ENCODE peak calls at places on chromosomes 5 and 9, in five cellular contexts. P, C, S, O and H are unnamed samples.

GRCh38 chr5:56565693-56566092 is 249.7 kb upstream of the MAP3K1 start:
- DNase-seq in P (no peak), C (no peak), S (no peak), O (no peak), H (no peak)

GRCh38 chr5:175813943-175814630 is 57.3 kb upstream of the CPLX2 start:
- DNase-seq in P (no peak), C (no peak), S (no peak), O (no peak), H (no peak)

GRCh38 chr9:38029923-38030638 is 38.9 kb downstream of the SHB start:
- DNase-seq in P (no peak), C (no peak), S (no peak), O (no peak), H (no peak)

GRCh38 chr5:113294341-113295110 is 140.3 kb downstream of the TSSK1B start:
- DNase-seq in P (peak), C (peak), S (peak), O (peak), H (peak)

GRCh38 chr9:112135706-112136105 is 39.4 kb downstream of the SUSD1 start:
- DNase-seq in P (no peak), C (no peak), S (no peak), O (no peak), H (no peak)

GRCh38 chr5:36058776-36059175 is 7.9 kb downstream of the UGT3A2 start:
- DNase-seq in P (no peak), C (no peak), S (no peak), O (no peak), H (no peak)

GRCh38 chr5:98497391-98497790 is 276.1 kb upstream of the RGMB start:
- DNase-seq in P (no peak), C (no peak), S (peak), O (no peak), H (no peak)

GRCh38 chr5:97501286-97501964 is 318.4 kb upstream of the RIOK2 start:
- DNase-seq in P (no peak), C (no peak), S (no peak), O (no peak), H (no peak)

GRCh38 chr5:131355972-131356528 is 92.2 kb downstream of the CDC42SE2 start:
- DNase-seq in P (no peak), C (no peak), S (peak), O (no peak), H (no peak)

GRCh38 chr5:17305964-17306725 is 88.7 kb downstream of the BASP1 start:
- DNase-seq in P (no peak), C (no peak), S (peak), O (peak), H (peak)

GRCh38 chr9:29697011-29697410 is 2123.7 kb upstream of the C9orf72 start:
- DNase-seq in P (no peak), C (no peak), S (peak), O (peak), H (no peak)

GRCh38 chr5:32831630-32832029 is 120.5 kb downstream of the NPR3 start:
- DNase-seq in P (no peak), C (no peak), S (no peak), O (no peak), H (no peak)

GRCh38 chr9:32551491-32552049 is 557 bp upstream of the SMIM27 start:
- DNase-seq in P (peak), C (no peak), S (peak), O (peak), H (peak)

GRCh38 chr9:32550609-32551490 is 1.3 kb upstream of the SMIM27 start:
- DNase-seq in P (peak), C (peak), S (peak), O (peak), H (peak)

GRCh38 chr9:32554107-32554506 is 1.7 kb upstream of the TOPORS start:
- DNase-seq in P (no peak), C (no peak), S (peak), O (no peak), H (no peak)

GRCh38 chr9:32552172-32552872 is at the start of the genes SMIM27 and TOPORS:
- DNase-seq in P (peak), C (peak), S (peak), O (peak), H (peak)

GRCh38 chr9:32550046-32550608 is 2.0 kb upstream of the SMIM27 start:
- DNase-seq in P (peak), C (no peak), S (peak), O (no peak), H (no peak)
- H2AK5ac ChIP-seq in P (peak), C (no peak), S (no peak), O (peak), H (no peak)

DNA sequence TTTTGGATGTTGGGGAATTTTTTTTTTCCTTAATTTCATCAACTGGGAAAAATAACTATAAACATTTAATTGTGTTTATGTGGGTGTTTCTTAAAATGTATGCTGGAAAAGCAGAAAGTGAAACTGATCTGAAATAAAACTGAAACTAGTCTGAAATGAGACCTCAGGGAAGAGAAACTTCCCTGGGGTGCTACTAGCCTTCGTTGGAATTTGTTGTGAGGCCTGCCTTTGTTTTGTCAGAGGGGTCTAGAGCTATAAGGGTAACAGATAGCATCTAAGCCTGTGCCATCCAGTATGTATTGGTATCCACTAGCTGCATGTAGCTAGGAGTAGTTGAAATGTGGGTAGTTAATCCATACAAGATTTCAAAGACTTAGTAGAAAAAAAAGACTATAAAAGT is 10.4 kb downstream of the ZNF618 start:
- DNase-seq in P (no peak), C (no peak), S (peak), O (no peak), H (no peak)
- H2BK12ac ChIP-seq in P (no peak), C (no peak), S (no peak), O (no peak), H (no peak)

GRCh38 chr5:173301695-173302545 is 26.3 kb downstream of the STC2 start:
- DNase-seq in P (peak), C (no peak), S (no peak), O (no peak), H (no peak)
- H2AK5ac ChIP-seq in P (peak), C (no peak), S (no peak), O (peak), H (no peak)

GRCh38 chr5:152367554-152367953 is 37.5 kb downstream of the NMUR2 start:
- DNase-seq in P (no peak), C (no peak), S (no peak), O (no peak), H (no peak)

GRCh38 chr5:152364172-152364571 is 40.9 kb downstream of the NMUR2 start:
- DNase-seq in P (no peak), C (no peak), S (no peak), O (no peak), H (no peak)

GRCh38 chr5:152369298-152369697 is 35.8 kb downstream of the NMUR2 start:
- DNase-seq in P (no peak), C (no peak), S (no peak), O (no peak), H (no peak)

GRCh38 chr5:152359169-152359568 is 45.9 kb downstream of the NMUR2 start:
- DNase-seq in P (no peak), C (no peak), S (no peak), O (peak), H (no peak)

DNA sequence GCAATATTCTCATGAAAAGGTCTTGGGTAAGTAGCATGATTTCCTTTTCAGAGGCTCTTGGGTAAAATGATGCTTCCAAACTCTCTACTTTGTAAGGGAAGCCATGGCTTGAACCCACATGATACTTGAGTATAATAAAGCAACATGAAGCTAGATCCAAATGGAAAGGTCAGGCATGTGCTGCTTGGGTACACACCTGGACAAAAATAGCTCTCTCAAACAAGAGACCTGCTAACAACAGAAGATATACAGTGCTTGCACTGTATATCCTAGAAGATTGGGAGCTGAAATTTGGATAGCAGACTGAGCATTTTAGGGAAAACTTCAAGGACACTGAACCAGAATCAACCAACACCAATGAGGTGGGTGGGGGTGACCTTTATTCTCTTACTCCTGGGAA is 40.2 kb downstream of the NMUR2 start:
- DNase-seq in P (no peak), C (no peak), S (no peak), O (no peak), H (no peak)
- H2BK12ac ChIP-seq in P (no peak), C (no peak), S (no peak), O (no peak), H (no peak)

GRCh38 chr9:123425261-123425821 is 69.3 kb downstream of the CRB2 start:
- DNase-seq in P (no peak), C (no peak), S (no peak), O (no peak), H (no peak)
- H2AK5ac ChIP-seq in P (no peak), C (no peak), S (no peak), O (no peak), H (no peak)

DNA sequence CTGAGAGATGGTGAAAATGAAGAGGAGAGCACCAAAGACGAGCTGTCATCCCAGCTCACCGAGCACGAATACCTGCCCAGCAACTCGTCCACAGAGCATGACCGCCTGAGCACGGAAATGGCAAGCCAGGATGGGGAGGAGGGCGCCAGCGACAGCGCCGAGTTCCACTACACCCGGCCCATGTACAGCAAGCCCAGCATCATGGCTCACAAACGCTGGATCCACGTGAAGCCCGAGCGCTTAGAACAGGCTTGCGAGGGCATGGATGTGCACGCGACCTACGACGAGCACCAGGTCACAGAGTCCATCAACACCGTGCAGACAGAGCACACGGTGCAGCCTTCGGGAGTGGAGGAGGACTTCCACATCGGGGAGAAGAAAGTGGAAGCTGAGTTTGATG is 27.4 kb upstream of the ZBTB34 start:
- DNase-seq in P (no peak), C (no peak), S (no peak), O (no peak), H (no peak)
- H2BK12ac ChIP-seq in P (no peak), C (no peak), S (no peak), O (no peak), H (no peak)

DNA sequence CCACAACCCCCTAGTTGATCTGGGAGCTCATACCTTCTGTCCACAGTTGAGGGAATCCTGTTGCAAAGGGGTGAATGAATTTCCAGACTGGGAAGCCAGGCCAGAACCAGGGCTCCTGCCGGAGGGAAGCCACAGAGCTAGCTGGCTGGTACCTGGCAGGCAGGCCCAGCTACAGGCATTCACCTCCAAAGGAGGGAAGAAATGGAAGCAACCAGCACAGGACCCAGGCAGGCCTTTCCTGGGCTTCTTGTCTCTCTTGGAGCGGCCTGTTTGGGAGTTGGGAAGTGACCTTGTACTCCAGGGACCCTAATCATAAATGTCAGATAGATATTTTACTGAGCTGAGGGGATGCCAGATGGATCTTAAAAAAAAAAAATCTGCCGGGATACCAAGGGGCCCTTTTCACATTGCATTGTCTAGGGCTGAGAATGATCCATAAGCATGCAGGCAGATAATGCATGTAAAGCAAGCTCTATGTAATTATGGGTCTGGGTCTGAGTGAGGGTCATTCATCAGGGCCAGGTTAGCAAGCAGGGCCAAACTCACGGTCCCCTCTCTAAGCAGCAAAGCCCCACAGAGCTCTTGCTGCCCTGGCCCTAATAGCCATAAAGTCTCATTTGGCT is 8.4 kb downstream of the NR2F1 start:
- DNase-seq in P (no peak), C (no peak), S (no peak), O (no peak), H (no peak)
- H2AK5ac ChIP-seq in P (no peak), C (no peak), S (no peak), O (no peak), H (no peak)